ENCODE peak calls at places on chromosomes 4 and X, in seven cellular contexts. A is PC-3, U is lower lobe of right lung, Q is psoas muscle, H is spleen, L is IMR-90, X is pancreas. J is an unnamed sample. For H3K4me1, the result is how much of the 10 kb centered on the place peaks cover.

GRCh38 chrX:3603026-3603661 is 110.3 kb downstream of the PRKX start:
- DNase-seq in A (peak), U (no peak), Q (no peak), H (no peak), L (no peak), X (no peak), J (no peak)

GRCh38 chr4:189785257-189785656 is 155.4 kb upstream of the FRG1 start:
- DNase-seq in A (no peak), U (no peak), Q (no peak), H (no peak), L (no peak), X (no peak), J (no peak)

GRCh38 chr4:44017422-44017739 is 431.2 kb downstream of the KCTD8 start:
- DNase-seq in A (no peak), U (no peak), Q (no peak), H (no peak), L (no peak), X (no peak), J (no peak)

GRCh38 chr4:110596431-110596830 is 26.4 kb downstream of the PITX2 start:
- DNase-seq in A (no peak), U (no peak), Q (no peak), H (no peak), L (no peak), X (no peak), J (no peak)

GRCh38 chr4:185512516-185512915 is 22.8 kb downstream of the PDLIM3 start:
- DNase-seq in A (peak), U (no peak), Q (no peak), H (no peak), L (peak), X (no peak), J (no peak)

GRCh38 chr4:820230-821172 is 5.4 kb downstream of the CPLX1 start:
- DNase-seq in A (no peak), U (no peak), Q (peak), H (no peak), L (no peak), X (no peak), J (no peak)

GRCh38 chr4:81130569-81130968 is 84.5 kb downstream of the PRKG2 start:
- DNase-seq in A (no peak), U (no peak), Q (no peak), H (no peak), L (no peak), X (no peak), J (no peak)

GRCh38 chr4:1231637-1232360 is 17.1 kb downstream of the CTBP1 start:
- DNase-seq in A (no peak), U (no peak), Q (peak), H (no peak), L (no peak), X (no peak), J (no peak)

GRCh38 chrX:119375561-119375960 is 23.6 kb upstream of the SLC25A43 start:
- DNase-seq in A (no peak), U (no peak), Q (no peak), H (no peak), L (no peak), X (no peak), J (no peak)

GRCh38 chr4:94457692-94458106 is 6.0 kb downstream of the PDLIM5 start:
- DNase-seq in A (no peak), U (no peak), Q (peak), H (no peak), L (no peak), X (no peak), J (no peak)

GRCh38 chr4:141435446-141436225 is 200.7 kb upstream of the IL15 start:
- DNase-seq in A (peak), U (no peak), Q (no peak), H (no peak), L (no peak), X (no peak), J (no peak)

GRCh38 chr4:75229783-75230570 is 284.2 kb downstream of the RCHY1 start:
- DNase-seq in A (no peak), U (no peak), Q (no peak), H (no peak), L (peak), X (no peak), J (no peak)

GRCh38 chr4:48556268-48556667 is 66.2 kb downstream of the ZAR1 start:
- DNase-seq in A (no peak), U (no peak), Q (no peak), H (no peak), L (no peak), X (no peak), J (no peak)

DNA sequence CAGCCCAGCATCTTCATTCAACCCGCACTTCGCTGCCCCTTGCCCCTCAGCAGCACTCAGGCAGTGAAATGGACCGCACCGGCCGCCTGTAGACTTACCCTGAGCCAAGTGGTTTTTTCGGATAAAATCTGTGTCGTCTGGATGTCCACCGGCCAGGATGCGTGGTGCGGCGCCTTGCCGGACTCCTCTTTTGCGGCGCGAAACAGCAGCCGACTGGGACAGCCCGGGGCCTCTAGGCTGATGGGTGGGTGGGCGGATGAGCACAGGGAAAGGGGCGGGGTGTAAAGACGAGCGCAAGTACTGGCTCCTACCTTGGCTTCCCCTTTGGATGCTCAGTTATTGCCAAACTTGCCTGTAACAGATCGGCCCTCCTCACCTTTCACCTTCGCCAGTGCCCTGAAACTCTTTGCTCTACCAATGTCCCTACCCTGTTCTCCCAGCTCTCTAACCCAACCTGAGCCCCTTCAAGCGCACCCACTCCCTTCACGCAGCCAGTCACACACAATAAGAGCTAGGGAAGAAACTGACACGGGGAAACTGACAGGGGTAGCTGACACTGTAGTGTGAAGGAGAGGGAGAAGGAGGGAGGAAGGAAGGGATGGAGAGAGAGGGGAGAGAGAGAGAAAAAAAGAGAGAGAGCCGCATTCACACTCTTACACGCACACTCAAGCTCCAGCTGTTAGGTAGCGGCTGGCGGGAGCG is 644 bp downstream of the TRPC5 start:
- DNase-seq in A (no peak), U (no peak), Q (no peak), H (no peak), L (no peak), X (no peak), J (no peak)
- H3K4me3 ChIP-seq in A (no peak), U (no peak), Q (no peak), H (no peak), L (no peak), X (no peak), J (no peak)

GRCh38 chr4:132332932-132333722 is 816.0 kb upstream of the PCDH10 start:
- DNase-seq in A (peak), U (no peak), Q (no peak), H (no peak), L (no peak), X (no peak), J (no peak)
- TF ChIP-seq CTCF in A (peak), U (no peak), Q (peak), H (no peak), L (no peak), X (no peak), J (no peak)

GRCh38 chr4:83114576-83114975 is at the start of gene PLAC8:
- DNase-seq in A (peak), U (no peak), Q (no peak), H (no peak), L (no peak), X (no peak), J (no peak)
- H3K4me1 ChIP-seq in A (under half), U (under half), Q (under half), H (under half), L (under half), X (under half), J (under half)

GRCh38 chr4:124803641-124804040 is 91.1 kb upstream of the ANKRD50 start:
- DNase-seq in A (peak), U (no peak), Q (no peak), H (no peak), L (peak), X (no peak), J (no peak)
- H3K4me3 ChIP-seq in A (no peak), U (no peak), Q (no peak), H (no peak), L (no peak), X (no peak), J (no peak)

DNA sequence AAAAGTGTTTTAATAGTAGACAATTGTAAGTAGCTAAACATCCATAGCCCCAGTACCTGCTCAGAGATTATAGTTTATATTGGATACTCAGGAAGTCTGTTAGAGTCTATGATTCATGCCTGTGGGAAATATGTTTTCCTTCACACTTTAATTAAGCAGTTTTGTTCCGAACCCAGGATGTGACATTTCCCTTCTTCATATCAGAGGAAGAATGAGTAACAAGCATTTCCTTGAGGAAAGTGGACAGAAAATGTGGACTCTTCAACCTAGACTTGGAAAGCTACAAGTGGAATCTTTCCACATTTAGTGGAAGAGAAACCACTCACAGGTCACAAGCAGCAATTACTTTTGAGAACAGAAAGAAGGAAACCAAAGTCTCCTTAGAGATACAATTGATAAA is 419.4 kb downstream of the C4orf33 start:
- DNase-seq in A (no peak), U (no peak), Q (no peak), H (no peak), L (no peak), X (no peak), J (no peak)
- TF ChIP-seq CTCF in A (no peak), U (no peak), Q (no peak), H (no peak), L (no peak), X (no peak), J (no peak)

GRCh38 chr4:156945532-156945931 is 26.1 kb downstream of the PDGFC start:
- DNase-seq in A (peak), U (no peak), Q (no peak), H (no peak), L (no peak), X (no peak), J (no peak)

GRCh38 chr4:156948133-156948532 is 23.5 kb downstream of the PDGFC start:
- DNase-seq in A (no peak), U (no peak), Q (no peak), H (no peak), L (no peak), X (no peak), J (no peak)

GRCh38 chr4:156948738-156949137 is 22.9 kb downstream of the PDGFC start:
- DNase-seq in A (no peak), U (no peak), Q (no peak), H (no peak), L (no peak), X (no peak), J (no peak)

GRCh38 chr4:156949373-156949814 is 22.2 kb downstream of the PDGFC start:
- DNase-seq in A (peak), U (no peak), Q (no peak), H (no peak), L (peak), X (no peak), J (no peak)

GRCh38 chr4:156946508-156947197 is 24.9 kb downstream of the PDGFC start:
- DNase-seq in A (peak), U (no peak), Q (peak), H (no peak), L (peak), X (no peak), J (no peak)
- H3K4me1 ChIP-seq in A (half or more), U (under half), Q (half or more), H (under half), L (under half), X (under half), J (half or more)

J was measured in left ventricle myocardium inferior.